ENCODE peak calls at places on chromosomes 2 and 18, in six cellular contexts. One of them, this sample, is unnamed.

GRCh38 chr18:5841518-5841917 is 53.8 kb downstream of the TMEM200C start:
- DNase-seq in transverse colon: no peak
- DNase-seq in fibroblast of the aortic adventitia: no peak
- DNase-seq in cardiac muscle cell: no peak
- DNase-seq in astrocyte of the spinal cord: no peak
- DNase-seq in GM23338: no peak
- DNase-seq in this sample: no peak

GRCh38 chr18:11689031-11689971 is at the start of gene GNAL:
- DNase-seq in transverse colon: peak; percentile 79
- DNase-seq in fibroblast of the aortic adventitia: peak; percentile 85
- DNase-seq in cardiac muscle cell: peak; percentile 93
- DNase-seq in astrocyte of the spinal cord: peak; percentile 88
- DNase-seq in GM23338: peak; percentile 96
- DNase-seq in this sample: peak; percentile 91

GRCh38 chr18:44909191-44909719 is 228.6 kb downstream of the SETBP1 start:
- DNase-seq in transverse colon: peak; percentile 25
- DNase-seq in fibroblast of the aortic adventitia: no peak
- DNase-seq in cardiac muscle cell: no peak
- DNase-seq in astrocyte of the spinal cord: peak; percentile 42
- DNase-seq in GM23338: no peak
- DNase-seq in this sample: peak; percentile 55

GRCh38 chr18:45856526-45856925 is 31.1 kb downstream of the SIGLEC15 start:
- DNase-seq in transverse colon: no peak
- DNase-seq in fibroblast of the aortic adventitia: peak; percentile 92
- DNase-seq in cardiac muscle cell: no peak
- DNase-seq in astrocyte of the spinal cord: peak; percentile 76
- DNase-seq in GM23338: no peak
- DNase-seq in this sample: peak; percentile 30

GRCh38 chr2:146214394-146214929 is 1630.4 kb upstream of the ACVR2A start:
- DNase-seq in transverse colon: no peak
- DNase-seq in fibroblast of the aortic adventitia: no peak
- DNase-seq in cardiac muscle cell: no peak
- DNase-seq in astrocyte of the spinal cord: no peak
- DNase-seq in GM23338: no peak
- DNase-seq in this sample: no peak

GRCh38 chr18:59072727-59073421 is 66.8 kb upstream of the SEC11C start:
- DNase-seq in transverse colon: no peak
- DNase-seq in fibroblast of the aortic adventitia: no peak
- DNase-seq in cardiac muscle cell: no peak
- DNase-seq in astrocyte of the spinal cord: no peak
- DNase-seq in GM23338: no peak
- DNase-seq in this sample: no peak

GRCh38 chr2:178700922-178701342 is 106.3 kb downstream of the TTN start:
- DNase-seq in transverse colon: no peak
- DNase-seq in fibroblast of the aortic adventitia: peak; percentile 53
- DNase-seq in cardiac muscle cell: peak; percentile 60
- DNase-seq in astrocyte of the spinal cord: peak; percentile 33
- DNase-seq in GM23338: peak; percentile 77
- DNase-seq in this sample: peak; percentile 47

GRCh38 chr2:72859831-72860262 is 27.4 kb upstream of the SPR start:
- DNase-seq in transverse colon: peak; percentile 78
- DNase-seq in fibroblast of the aortic adventitia: peak; percentile 68
- DNase-seq in cardiac muscle cell: peak; percentile 86
- DNase-seq in astrocyte of the spinal cord: peak; percentile 53
- DNase-seq in GM23338: peak; percentile 93
- DNase-seq in this sample: peak; percentile 87

GRCh38 chr2:137705296-137705695 is 259.0 kb upstream of the HNMT start:
- DNase-seq in transverse colon: no peak
- DNase-seq in fibroblast of the aortic adventitia: no peak
- DNase-seq in cardiac muscle cell: no peak
- DNase-seq in astrocyte of the spinal cord: no peak
- DNase-seq in GM23338: no peak
- DNase-seq in this sample: no peak

GRCh38 chr2:242020196-242021004 is 150.9 kb downstream of the RTP5 start:
- DNase-seq in transverse colon: peak; percentile 30
- DNase-seq in fibroblast of the aortic adventitia: peak; percentile 11
- DNase-seq in cardiac muscle cell: no peak
- DNase-seq in astrocyte of the spinal cord: peak; percentile 37
- DNase-seq in GM23338: no peak
- DNase-seq in this sample: no peak

GRCh38 chr2:226813148-226813701 is 13.6 kb upstream of the IRS1 start:
- DNase-seq in transverse colon: no peak
- DNase-seq in fibroblast of the aortic adventitia: peak; percentile 16
- DNase-seq in cardiac muscle cell: no peak
- DNase-seq in astrocyte of the spinal cord: peak; percentile 22
- DNase-seq in GM23338: peak; percentile 67
- DNase-seq in this sample: peak; percentile 55

GRCh38 chr2:68319397-68320117 is at the start of gene CNRIP1:
- DNase-seq in transverse colon: peak; percentile 46
- DNase-seq in fibroblast of the aortic adventitia: peak; percentile 81
- DNase-seq in cardiac muscle cell: peak; percentile 59
- DNase-seq in astrocyte of the spinal cord: peak; percentile 83
- DNase-seq in GM23338: no peak
- DNase-seq in this sample: peak; percentile 8

GRCh38 chr2:152075427-152076050 is 23.3 kb downstream of the CACNB4 start:
- DNase-seq in transverse colon: no peak
- DNase-seq in fibroblast of the aortic adventitia: no peak
- DNase-seq in cardiac muscle cell: no peak
- DNase-seq in astrocyte of the spinal cord: no peak
- DNase-seq in GM23338: no peak
- DNase-seq in this sample: no peak

GRCh38 chr18:8217041-8217564 is 392.1 kb upstream of the RAB12 start:
- DNase-seq in transverse colon: no peak
- DNase-seq in fibroblast of the aortic adventitia: no peak
- DNase-seq in cardiac muscle cell: no peak
- DNase-seq in astrocyte of the spinal cord: peak; percentile 7
- DNase-seq in GM23338: peak; percentile 64
- DNase-seq in this sample: no peak

GRCh38 chr2:140504596-140504995 is 1626.2 kb downstream of the LRP1B start:
- DNase-seq in transverse colon: no peak
- DNase-seq in fibroblast of the aortic adventitia: no peak
- DNase-seq in cardiac muscle cell: no peak
- DNase-seq in astrocyte of the spinal cord: peak; percentile 20
- DNase-seq in GM23338: no peak
- DNase-seq in this sample: no peak

GRCh38 chr18:63365909-63366269 is 1.1 kb downstream of the KDSR start:
- DNase-seq in transverse colon: peak; percentile 24
- DNase-seq in fibroblast of the aortic adventitia: peak; percentile 23
- DNase-seq in cardiac muscle cell: peak; percentile 17
- DNase-seq in astrocyte of the spinal cord: no peak
- DNase-seq in GM23338: peak; percentile 36
- DNase-seq in this sample: no peak

GRCh38 chr2:9106338-9107167 is 100.1 kb upstream of the ASAP2 start:
- DNase-seq in transverse colon: no peak
- DNase-seq in fibroblast of the aortic adventitia: peak; percentile 38
- DNase-seq in cardiac muscle cell: no peak
- DNase-seq in astrocyte of the spinal cord: no peak
- DNase-seq in GM23338: no peak
- DNase-seq in this sample: no peak

GRCh38 chr2:10414000-10414451 is 34.1 kb downstream of the ODC1 start:
- DNase-seq in transverse colon: peak; percentile 75
- DNase-seq in fibroblast of the aortic adventitia: peak; percentile 33
- DNase-seq in cardiac muscle cell: no peak
- DNase-seq in astrocyte of the spinal cord: peak; percentile 48
- DNase-seq in GM23338: no peak
- DNase-seq in this sample: peak; percentile 70

GRCh38 chr18:55248497-55248896 is 289.2 kb upstream of the CCDC68 start:
- DNase-seq in transverse colon: no peak
- DNase-seq in fibroblast of the aortic adventitia: no peak
- DNase-seq in cardiac muscle cell: no peak
- DNase-seq in astrocyte of the spinal cord: no peak
- DNase-seq in GM23338: no peak
- DNase-seq in this sample: no peak

DNA sequence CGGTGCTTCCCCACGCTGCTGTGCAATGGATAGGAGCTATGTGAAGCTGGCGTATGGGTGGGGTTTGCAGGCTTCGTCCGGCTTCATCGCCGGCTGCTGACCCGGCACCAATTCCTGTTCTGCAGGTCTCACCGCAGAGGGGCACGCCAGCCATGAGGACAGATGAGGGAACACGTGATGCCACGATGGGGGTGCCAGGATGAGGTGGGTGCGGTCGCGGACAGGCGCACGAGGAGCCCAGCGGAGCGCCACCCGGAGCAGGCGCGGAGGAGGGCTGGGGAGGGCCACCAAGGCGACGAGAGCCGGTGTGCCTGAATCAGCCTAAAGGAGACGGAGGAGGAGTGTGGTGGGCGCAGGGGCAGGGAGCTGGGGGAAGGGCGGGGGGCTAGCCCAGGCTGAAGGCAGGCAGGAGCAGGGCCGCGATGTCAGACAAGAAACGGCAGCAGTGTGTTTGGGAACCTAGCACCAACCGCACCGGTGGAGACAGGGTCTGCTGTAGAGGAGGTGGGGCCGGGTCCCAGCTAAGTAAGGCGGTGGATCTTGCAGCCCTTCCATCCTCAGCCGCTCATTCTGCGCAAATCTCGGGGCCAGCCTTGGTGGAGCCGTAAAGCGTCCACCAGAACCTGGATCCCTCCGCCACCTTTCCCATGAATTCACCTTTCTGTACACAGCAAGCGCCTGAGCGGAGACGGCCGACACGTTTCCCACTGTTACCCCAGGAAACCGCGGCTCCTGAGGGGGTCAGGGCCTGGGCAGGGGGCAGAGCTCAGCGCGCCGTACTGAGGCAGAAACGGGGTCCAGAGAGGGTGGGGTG is 17.0 kb upstream of the CD8A start:
- DNase-seq in transverse colon: peak; percentile 58
- DNase-seq in fibroblast of the aortic adventitia: peak; percentile 10
- DNase-seq in cardiac muscle cell: peak; percentile 67
- DNase-seq in astrocyte of the spinal cord: peak; percentile 23
- DNase-seq in GM23338: peak; percentile 82
- DNase-seq in this sample: peak; percentile 86
- TF ChIP-seq CTCF in transverse colon: no peak
- TF ChIP-seq CTCF in fibroblast of the aortic adventitia: no peak
- TF ChIP-seq CTCF in cardiac muscle cell: no peak
- TF ChIP-seq CTCF in astrocyte of the spinal cord: no peak
- TF ChIP-seq CTCF in GM23338: no peak
- TF ChIP-seq CTCF in this sample: no peak

GRCh38 chr2:157784169-157784822 is 91.8 kb downstream of the ACVR1 start:
- DNase-seq in transverse colon: peak; percentile 77
- DNase-seq in fibroblast of the aortic adventitia: peak; percentile 44
- DNase-seq in cardiac muscle cell: no peak
- DNase-seq in astrocyte of the spinal cord: peak; percentile 83
- DNase-seq in GM23338: peak; percentile 49
- DNase-seq in this sample: peak; percentile 91
- H3K4me3 ChIP-seq in transverse colon: peak overlapping the region; percentile 13
- H3K4me3 ChIP-seq in fibroblast of the aortic adventitia: no peak overlapping the region
- H3K4me3 ChIP-seq in cardiac muscle cell: no peak overlapping the region
- H3K4me3 ChIP-seq in astrocyte of the spinal cord: no peak overlapping the region
- H3K4me3 ChIP-seq in GM23338: no peak overlapping the region
- H3K4me3 ChIP-seq in this sample: peak overlapping the region; percentile 22

GRCh38 chr2:174551697-174552096 is 45.9 kb downstream of the WIPF1 start:
- DNase-seq in transverse colon: no peak
- DNase-seq in fibroblast of the aortic adventitia: no peak
- DNase-seq in cardiac muscle cell: no peak
- DNase-seq in astrocyte of the spinal cord: no peak
- DNase-seq in GM23338: no peak
- DNase-seq in this sample: no peak

GRCh38 chr2:174544802-174545201 is 52.8 kb downstream of the WIPF1 start:
- DNase-seq in transverse colon: no peak
- DNase-seq in fibroblast of the aortic adventitia: no peak
- DNase-seq in cardiac muscle cell: no peak
- DNase-seq in astrocyte of the spinal cord: no peak
- DNase-seq in GM23338: no peak
- DNase-seq in this sample: no peak

GRCh38 chr2:174545240-174545639 is 52.4 kb downstream of the WIPF1 start:
- DNase-seq in transverse colon: no peak
- DNase-seq in fibroblast of the aortic adventitia: no peak
- DNase-seq in cardiac muscle cell: no peak
- DNase-seq in astrocyte of the spinal cord: no peak
- DNase-seq in GM23338: no peak
- DNase-seq in this sample: no peak

GRCh38 chr2:174544156-174544555 is 53.4 kb downstream of the WIPF1 start:
- DNase-seq in transverse colon: no peak
- DNase-seq in fibroblast of the aortic adventitia: no peak
- DNase-seq in cardiac muscle cell: no peak
- DNase-seq in astrocyte of the spinal cord: no peak
- DNase-seq in GM23338: no peak
- DNase-seq in this sample: no peak

DNA sequence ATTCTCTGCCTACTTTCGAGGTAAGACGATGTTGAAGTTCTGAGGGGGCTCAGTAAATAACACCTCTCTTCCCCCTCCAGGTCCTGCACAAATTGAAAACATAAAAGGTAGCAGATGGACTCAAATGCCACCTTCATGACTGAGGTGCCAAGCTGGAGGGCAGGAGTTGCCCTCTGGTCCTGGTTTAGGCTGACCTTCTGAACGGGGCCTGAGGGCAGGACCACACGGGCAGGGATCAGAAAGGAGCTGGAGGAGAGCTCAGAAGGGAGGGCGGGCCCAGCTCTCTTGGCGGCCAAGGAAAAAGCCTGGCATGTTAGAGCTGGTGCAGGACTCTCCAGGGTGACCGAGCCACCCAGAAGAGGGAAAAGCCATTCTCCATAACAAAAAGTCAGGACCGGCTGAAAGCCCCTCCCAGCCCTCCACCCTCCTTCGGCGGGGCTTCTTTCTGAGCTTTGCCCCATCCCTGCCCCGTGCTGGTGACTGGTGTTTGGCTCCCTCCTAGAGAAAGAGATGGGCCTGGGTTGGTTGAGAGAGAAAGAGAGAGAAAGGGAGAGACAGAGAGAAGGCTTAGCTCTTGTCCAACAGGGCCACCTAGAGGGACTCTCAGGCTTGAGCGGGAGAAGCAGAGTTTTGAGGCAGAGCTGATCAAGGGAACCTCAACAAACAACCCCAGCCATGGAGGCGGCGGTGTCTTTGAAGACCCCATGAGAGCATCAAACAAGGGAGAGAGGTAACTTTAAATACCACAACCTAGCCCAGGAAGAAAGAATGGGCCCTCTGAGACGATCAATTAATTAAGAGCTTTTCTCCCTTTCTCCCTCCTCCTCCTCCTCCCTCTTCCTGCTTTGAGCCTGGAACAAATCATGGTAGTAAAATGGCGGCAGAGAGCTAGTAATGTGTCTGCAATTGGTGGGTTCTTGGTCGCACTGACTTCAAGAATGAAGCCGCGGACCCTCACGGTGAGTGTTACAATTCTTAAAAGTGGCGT is 50.8 kb downstream of the WIPF1 start:
- DNase-seq in transverse colon: no peak
- DNase-seq in fibroblast of the aortic adventitia: peak; percentile 42
- DNase-seq in cardiac muscle cell: peak; percentile 37
- DNase-seq in astrocyte of the spinal cord: peak; percentile 19
- DNase-seq in GM23338: peak; percentile 82
- DNase-seq in this sample: peak; percentile 54
- TF ChIP-seq CTCF in transverse colon: peak; percentile 19
- TF ChIP-seq CTCF in fibroblast of the aortic adventitia: peak; percentile 48
- TF ChIP-seq CTCF in cardiac muscle cell: peak; percentile 62
- TF ChIP-seq CTCF in astrocyte of the spinal cord: peak; percentile 61
- TF ChIP-seq CTCF in GM23338: peak; percentile 57
- TF ChIP-seq CTCF in this sample: peak; percentile 68

DNA sequence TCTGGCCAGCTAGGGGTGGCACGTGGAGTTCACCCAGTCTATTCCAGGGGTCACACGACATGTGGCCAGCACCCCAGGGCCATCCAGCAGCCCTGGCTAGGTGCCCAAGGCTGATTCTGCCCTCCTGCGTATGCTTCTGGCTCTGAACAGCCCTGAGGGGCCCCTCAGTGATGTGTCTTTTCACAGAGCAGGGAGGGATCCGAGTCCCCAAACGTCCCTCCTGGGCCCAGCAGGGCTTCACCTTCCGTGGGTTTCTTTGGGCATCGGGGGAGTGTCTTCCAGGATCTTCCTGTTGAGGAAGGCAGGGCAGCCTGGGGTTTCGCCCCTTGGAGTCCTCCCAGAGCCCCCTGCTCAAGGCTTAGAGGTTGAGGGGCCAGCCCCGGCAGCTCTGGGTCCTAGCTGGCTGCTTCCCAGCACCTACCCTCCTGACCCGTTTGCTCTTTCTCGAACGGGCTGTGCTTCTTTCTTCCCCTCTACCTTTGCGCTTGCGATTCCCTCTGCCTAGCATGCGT is 165.9 kb downstream of the DYSF start:
- DNase-seq in transverse colon: no peak
- DNase-seq in fibroblast of the aortic adventitia: no peak
- DNase-seq in cardiac muscle cell: no peak
- DNase-seq in astrocyte of the spinal cord: no peak
- DNase-seq in GM23338: no peak
- DNase-seq in this sample: no peak
- H3K4me3 ChIP-seq in transverse colon: no peak overlapping the region
- H3K4me3 ChIP-seq in fibroblast of the aortic adventitia: no peak overlapping the region
- H3K4me3 ChIP-seq in cardiac muscle cell: no peak overlapping the region
- H3K4me3 ChIP-seq in astrocyte of the spinal cord: no peak overlapping the region
- H3K4me3 ChIP-seq in GM23338: no peak overlapping the region
- H3K4me3 ChIP-seq in this sample: no peak overlapping the region

This sample was measured in epithelial cell of esophagus.